ENCODE peak calls at places on chromosomes 1 and 21, in six cellular contexts. X, J, I, N, P and W are unnamed samples.
A peak's percentile ranks its signal among the peaks of the same experiment; 100 is the strongest.

GRCh38 chr1:54806931-54807611 is 5.9 kb upstream of the TTC22 start:
- DNase-seq in X (peak; percentile 39), J (peak; percentile 38), I (no peak), N (no peak), P (no peak), W (no peak)

GRCh38 chr21:33013618-33014017 is 12.1 kb upstream of the OLIG2 start:
- DNase-seq in X (no peak), J (peak; percentile 11), I (no peak), N (no peak), P (no peak), W (no peak)

GRCh38 chr1:166036092-166036491 is 130.7 kb downstream of the FAM78B start:
- DNase-seq in X (no peak), J (no peak), I (no peak), N (no peak), P (no peak), W (no peak)

GRCh38 chr1:42679364-42679983 is 2.7 kb upstream of the YBX1 start:
- DNase-seq in X (no peak), J (no peak), I (no peak), N (no peak), P (no peak), W (no peak)

GRCh38 chr1:244138399-244138798 is 87.3 kb downstream of the ZBTB18 start:
- DNase-seq in X (no peak), J (no peak), I (no peak), N (no peak), P (no peak), W (no peak)

GRCh38 chr21:18411565-18411964 is 8.0 kb upstream of the TMPRSS15 start:
- DNase-seq in X (no peak), J (no peak), I (no peak), N (no peak), P (no peak), W (no peak)

GRCh38 chr1:182644863-182645262 is 39.5 kb downstream of the RGS8 start:
- DNase-seq in X (no peak), J (no peak), I (no peak), N (no peak), P (no peak), W (no peak)

GRCh38 chr1:155085504-155086181 is 7.0 kb downstream of the EFNA3 start:
- DNase-seq in X (no peak), J (peak; percentile 77), I (peak; percentile 81), N (no peak), P (no peak), W (no peak)

GRCh38 chr1:237152506-237153335 is 110.7 kb downstream of the RYR2 start:
- DNase-seq in X (no peak), J (no peak), I (no peak), N (no peak), P (no peak), W (no peak)

GRCh38 chr1:39076127-39076798 is 50.1 kb downstream of the NDUFS5 start:
- DNase-seq in X (no peak), J (no peak), I (peak; percentile 47), N (peak; percentile 81), P (no peak), W (no peak)

GRCh38 chr1:201443747-201444146 is 22.2 kb upstream of the TNNI1 start:
- DNase-seq in X (no peak), J (no peak), I (no peak), N (no peak), P (no peak), W (no peak)

GRCh38 chr1:11541956-11542355 is 63.0 kb downstream of the DISP3 start:
- DNase-seq in X (no peak), J (no peak), I (no peak), N (no peak), P (no peak), W (no peak)

GRCh38 chr1:921011-921837 is 2.5 kb upstream of the SAMD11 start:
- DNase-seq in X (peak; percentile 59), J (no peak), I (peak; percentile 92), N (peak; percentile 60), P (no peak), W (peak; percentile 59)

GRCh38 chr1:201622824-201623223 is 83.9 kb downstream of the NAV1 start:
- DNase-seq in X (no peak), J (no peak), I (no peak), N (no peak), P (no peak), W (no peak)

GRCh38 chr1:34265396-34265795 is 88.7 kb downstream of the C1orf94 start:
- DNase-seq in X (no peak), J (peak; percentile 29), I (no peak), N (no peak), P (no peak), W (no peak)

GRCh38 chr21:45224189-45224938 is 63.3 kb downstream of the POFUT2 start:
- DNase-seq in X (no peak), J (no peak), I (no peak), N (no peak), P (no peak), W (no peak)

GRCh38 chr1:219576931-219577330 is 36.0 kb downstream of the ZC3H11B start:
- DNase-seq in X (no peak), J (no peak), I (no peak), N (no peak), P (no peak), W (no peak)

GRCh38 chr1:93338426-93338825 is 7.3 kb upstream of the DR1 start:
- DNase-seq in X (peak; percentile 64), J (no peak), I (no peak), N (no peak), P (no peak), W (no peak)

GRCh38 chr1:205585169-205585834 is 46.5 kb downstream of the ELK4 start:
- DNase-seq in X (no peak), J (no peak), I (no peak), N (no peak), P (no peak), W (no peak)

GRCh38 chr1:100584761-100585745 is 47.1 kb downstream of the GPR88 start:
- DNase-seq in X (no peak), J (no peak), I (no peak), N (peak; percentile 82), P (no peak), W (no peak)

GRCh38 chr1:172719694-172720138 is 60.8 kb downstream of the FASLG start:
- DNase-seq in X (peak; percentile 39), J (no peak), I (peak; percentile 61), N (peak; percentile 44), P (no peak), W (peak; percentile 56)
- TF ChIP-seq YY1 in X (peak; percentile 20), J (no peak), I (no peak), N (no peak), P (no peak), W (no peak)

GRCh38 chr1:6285356-6285755 is 24.5 kb upstream of the GPR153 start:
- DNase-seq in X (no peak), J (no peak), I (no peak), N (no peak), P (no peak), W (no peak)
- TF ChIP-seq ZNF274 in X (no peak), J (no peak), I (no peak), N (no peak), P (no peak), W (no peak)

GRCh38 chr1:21263052-21263429 is 27.2 kb downstream of the ECE1 start:
- DNase-seq in X (no peak), J (no peak), I (no peak), N (no peak), P (no peak), W (no peak)
- H3K9ac ChIP-seq in X (peak overlapping the region; percentile 61), J (no peak overlapping the region), I (peak overlapping the region; percentile 77), N (no peak overlapping the region), P (no peak overlapping the region), W (no peak overlapping the region)

DNA sequence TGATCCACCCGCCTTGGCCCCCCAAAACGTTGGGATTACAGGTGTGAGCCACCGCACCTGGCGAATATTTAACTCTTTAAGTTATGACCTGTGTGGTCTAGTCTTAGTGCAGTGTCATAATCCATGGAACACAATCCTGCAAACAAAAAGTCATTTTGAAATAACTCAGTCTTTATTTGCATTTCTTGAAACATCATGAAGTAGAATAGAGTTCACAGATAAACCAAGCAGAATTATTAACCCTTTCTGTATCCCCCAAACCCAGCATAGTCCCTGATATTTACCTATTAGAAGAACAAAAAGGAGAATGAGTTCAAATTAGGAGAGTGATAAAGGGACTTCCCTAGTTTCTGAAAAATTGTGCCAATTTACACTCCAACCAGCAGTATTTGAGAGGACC is 19.9 kb downstream of the ZYG11B start:
- DNase-seq in X (no peak), J (no peak), I (no peak), N (peak; percentile 12), P (no peak), W (no peak)
- TF ChIP-seq YY1 in X (no peak), J (no peak), I (no peak), N (no peak), P (no peak), W (no peak)

GRCh38 chr21:14074177-14074576 is 136.6 kb downstream of the LIPI start:
- DNase-seq in X (no peak), J (no peak), I (no peak), N (no peak), P (no peak), W (no peak)

GRCh38 chr21:14070968-14071367 is 139.8 kb downstream of the LIPI start:
- DNase-seq in X (no peak), J (peak; percentile 30), I (no peak), N (no peak), P (no peak), W (no peak)

GRCh38 chr21:14073615-14074014 is 137.1 kb downstream of the LIPI start:
- DNase-seq in X (no peak), J (no peak), I (no peak), N (no peak), P (no peak), W (no peak)

GRCh38 chr21:14071902-14072734 is 138.6 kb downstream of the LIPI start:
- DNase-seq in X (no peak), J (no peak), I (no peak), N (no peak), P (no peak), W (no peak)

GRCh38 chr21:14072761-14073535 is 137.8 kb downstream of the LIPI start:
- DNase-seq in X (no peak), J (no peak), I (no peak), N (no peak), P (no peak), W (no peak)
- TF ChIP-seq ZNF274 in X (no peak), J (no peak), I (no peak), N (no peak), P (no peak), W (no peak)

DNA sequence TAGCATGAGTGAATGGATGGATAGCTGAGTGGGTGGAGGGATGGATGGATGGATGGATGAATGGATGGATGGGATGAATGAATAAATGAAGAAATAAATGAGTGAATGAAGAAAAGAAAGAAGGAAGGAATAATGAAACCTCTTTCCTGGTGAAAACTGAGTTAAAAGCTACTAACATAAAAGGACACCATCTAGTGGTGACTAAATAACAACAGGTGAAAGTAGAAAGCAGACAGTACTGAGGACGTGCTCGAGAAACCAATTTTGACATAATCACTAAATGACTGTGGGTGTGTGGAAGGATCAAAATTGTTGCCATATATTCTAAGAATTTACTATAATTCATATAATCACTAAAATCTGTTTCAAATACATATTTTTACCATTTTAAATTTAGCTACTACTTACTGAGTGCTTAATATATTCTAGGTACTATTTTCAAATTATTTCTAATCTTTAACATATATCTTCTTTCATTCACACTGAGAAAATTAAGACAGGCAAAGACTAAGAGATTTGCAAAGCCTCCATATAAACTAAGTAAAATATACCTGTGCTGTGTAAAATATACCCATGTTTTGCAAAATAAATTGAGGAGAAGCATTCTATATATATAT is 522.9 kb downstream of the LRRIQ3 start:
- DNase-seq in X (no peak), J (no peak), I (no peak), N (no peak), P (no peak), W (no peak)
- H3K9ac ChIP-seq in X (no peak overlapping the region), J (no peak overlapping the region), I (no peak overlapping the region), N (no peak overlapping the region), P (no peak overlapping the region), W (no peak overlapping the region)